ENCODE peak calls at places on chromosomes 12 and 14, in six cellular contexts. Y is naive thymus-derived CD8-positive, alpha-beta T cell; A is left lung; T is mucosa of descending colon; D is psoas muscle; Z is activated CD8-positive, alpha-beta memory T cell treated with anti-CD3 and anti-CD28 coated beads, Interleukin-2, amount 10 ng/mL, durations not matched to agents 7 days and 5 days. L is an unnamed sample.
A peak's percentile ranks its signal among the peaks of the same experiment; 100 is the strongest.

GRCh38 chr14:95499354-95499750 is 17.1 kb downstream of the SYNE3 start:
- ATAC-seq in Y (no peak), Z (no peak), T (no peak), D (no peak), A (no peak), L (no peak)

GRCh38 chr12:112855375-112855774 is 51.4 kb upstream of the OAS1 start:
- ATAC-seq in T (no peak), A (no peak), Z (no peak), Y (no peak), D (no peak), L (no peak)

GRCh38 chr14:56135001-56135400 is 16.8 kb downstream of the PELI2 start:
- ATAC-seq in T (no peak), A (peak; percentile 72), Y (no peak), Z (no peak), D (no peak), L (no peak)

GRCh38 chr12:102298022-102298421 is 100.4 kb upstream of the PMCH start:
- ATAC-seq in D (no peak), A (peak; percentile 46), T (no peak), Y (no peak), Z (no peak), L (peak; percentile 28)

GRCh38 chr12:18798445-18799139 is 60.7 kb downstream of the CAPZA3 start:
- ATAC-seq in A (peak; percentile 21), D (no peak), Y (no peak), Z (no peak), T (no peak), L (peak; percentile 28)

GRCh38 chr14:87805315-87805723 is 187.7 kb downstream of the GALC start:
- ATAC-seq in T (peak; percentile 49), D (no peak), A (peak; percentile 76), Y (no peak), Z (peak; percentile 47), L (no peak)

GRCh38 chr14:63933110-63933509 is 80.3 kb downstream of the SYNE2 start:
- ATAC-seq in Y (no peak), D (no peak), A (no peak), Z (peak; percentile 85), T (peak; percentile 84), L (no peak)

GRCh38 chr14:32472081-32472480 is 143.0 kb downstream of the AKAP6 start:
- ATAC-seq in A (no peak), Y (no peak), D (peak; percentile 28), T (no peak), Z (no peak), L (no peak)

GRCh38 chr12:108727868-108728735 is 3.2 kb downstream of the CORO1C start:
- ATAC-seq in Z (no peak), T (no peak), D (no peak), A (no peak), Y (no peak), L (no peak)

GRCh38 chr14:21326972-21327371 is 47.1 kb downstream of the RPGRIP1 start:
- ATAC-seq in T (no peak), D (no peak), Z (no peak), A (no peak), Y (no peak), L (no peak)

GRCh38 chr14:74848768-74849167 is 27.2 kb downstream of the PROX2 start:
- ATAC-seq in Z (no peak), D (no peak), A (no peak), T (no peak), Y (no peak), L (no peak)

GRCh38 chr12:52207895-52208294 is 16.1 kb upstream of the KRT80 start:
- ATAC-seq in A (peak; percentile 66), D (peak; percentile 95), Z (no peak), Y (no peak), T (peak; percentile 68), L (peak; percentile 58)

GRCh38 chr14:31154956-31155355 is 52.6 kb downstream of the HECTD1 start:
- ATAC-seq in Z (no peak), D (no peak), A (no peak), Y (no peak), T (no peak), L (no peak)

GRCh38 chr14:75234173-75234855 is 44.3 kb upstream of the FOS start:
- ATAC-seq in Z (no peak), T (no peak), D (no peak), Y (no peak), A (peak; percentile 80), L (peak; percentile 19)

GRCh38 chr12:116559330-116560080 is at the start of gene MAP1LC3B2:
- ATAC-seq in A (peak; percentile 93), T (peak; percentile 96), D (peak; percentile 49), Y (peak; percentile 93), Z (peak; percentile 83), L (peak; percentile 55)

GRCh38 chr14:99247772-99248171 is 24.2 kb downstream of the BCL11B start:
- ATAC-seq in A (no peak), D (no peak), Y (no peak), T (no peak), Z (no peak), L (no peak)

GRCh38 chr14:24428628-24429394 is 657 bp downstream of the CBLN3 start:
- ATAC-seq in Y (no peak), Z (no peak), D (no peak), T (no peak), A (no peak), L (no peak)

GRCh38 chr12:67910360-67911292 is 78.6 kb upstream of the IFNG-AS1 start:
- ATAC-seq in Z (no peak), D (peak; percentile 93), T (no peak), A (peak; percentile 34), Y (no peak), L (no peak)

GRCh38 chr14:77457115-77457521 is 283 bp downstream of the VIPAS39 start:
- ATAC-seq in T (peak; percentile 11), D (no peak), Z (peak; percentile 1), Y (no peak), A (peak; percentile 1), L (no peak)

GRCh38 chr14:51473808-51474207 is 177.9 kb upstream of the FRMD6 start:
- ATAC-seq in T (no peak), A (no peak), Y (no peak), Z (no peak), D (no peak), L (no peak)

GRCh38 chr12:131249291-131250027 is 295.8 kb downstream of the ADGRD1 start:
- ATAC-seq in Z (no peak), A (peak; percentile 71), Y (no peak), D (peak; percentile 53), T (no peak), L (peak; percentile 86)

GRCh38 chr12:103884316-103884715 is 43.3 kb upstream of the NT5DC3 start:
- ATAC-seq in Z (no peak), D (no peak), A (peak; percentile 58), Y (peak; percentile 68), T (no peak), L (no peak)

GRCh38 chr12:57143454-57143853 is 4.0 kb downstream of the LRP1-AS start:
- ATAC-seq in Z (peak; percentile 27), Y (peak; percentile 94), A (no peak), D (no peak), T (no peak), L (no peak)

GRCh38 chr14:21204167-21205025 is 48.5 kb upstream of the OR5AU1 start:
- ATAC-seq in Z (no peak), D (peak; percentile 15), T (no peak), Y (no peak), A (peak; percentile 64), L (no peak)

GRCh38 chr12:24195063-24195462 is 245.6 kb upstream of the SOX5 start:
- ATAC-seq in Z (no peak), A (no peak), D (no peak), T (no peak), Y (no peak), L (no peak)

GRCh38 chr12:32727237-32727636 is 28.5 kb downstream of the YARS2 start:
- ATAC-seq in A (no peak), D (no peak), Y (no peak), Z (no peak), T (no peak), L (no peak)

GRCh38 chr14:104898195-104898558 is 26.5 kb upstream of the PLD4 start:
- ATAC-seq in Y (no peak), A (no peak), D (no peak), T (no peak), Z (no peak), L (no peak)

GRCh38 chr12:100186071-100186470 is 14.5 kb upstream of the ACTR6 start:
- ATAC-seq in Z (no peak), D (no peak), A (no peak), Y (no peak), T (no peak), L (peak; percentile 55)

GRCh38 chr14:75566321-75566720 is 12.1 kb upstream of the FLVCR2 start:
- ATAC-seq in Z (peak; percentile 84), A (no peak), Y (peak; percentile 97), T (peak; percentile 63), D (peak; percentile 43), L (no peak)

GRCh38 chr12:131002271-131002670 is 48.6 kb downstream of the ADGRD1 start:
- ATAC-seq in Z (no peak), D (no peak), Y (no peak), T (no peak), A (peak; percentile 92), L (no peak)

GRCh38 chr12:91155990-91156389 is 26.6 kb downstream of the DCN start:
- ATAC-seq in T (no peak), D (no peak), A (no peak), Y (no peak), Z (no peak), L (no peak)

L was measured in gastroesophageal sphincter.